ENCODE peak calls at places on chromosomes 5 and 9, in four cellular contexts. F is activated gamma-delta T cell treated with Interleukin-2 at 50 U/mL for 16 hours; V is naive thymus-derived CD8-positive, alpha-beta T cell; Q is naive B cell. X is an unnamed sample.
A peak's percentile ranks its signal among the peaks of the same experiment; 100 is the strongest.

GRCh38 chr9:121938621-121939020 is 154.5 kb downstream of the TTLL11 start:
- DNase-seq in F (no peak), V (no peak), Q (no peak), X (no peak)

GRCh38 chr9:93061791-93062299 is 3.3 kb downstream of the SUSD3 start:
- DNase-seq in F (no peak), V (no peak), Q (peak; percentile 65), X (no peak)

GRCh38 chr5:149616727-149617284 is 35.5 kb downstream of the ARHGEF37 start:
- DNase-seq in F (no peak), V (no peak), Q (no peak), X (no peak)

GRCh38 chr5:57172466-57172961 is 1.3 kb upstream of the GPBP1 start:
- DNase-seq in F (peak; percentile 8), V (no peak), Q (peak; percentile 39), X (no peak)

GRCh38 chr9:110650991-110651411 is 17.6 kb upstream of the MUSK start:
- DNase-seq in F (no peak), V (no peak), Q (no peak), X (no peak)

GRCh38 chr5:115738807-115739206 is 77.7 kb downstream of the CDO1 start:
- DNase-seq in F (no peak), V (no peak), Q (no peak), X (no peak)

GRCh38 chr9:27848315-27848714 is 275.0 kb upstream of the C9orf72 start:
- DNase-seq in F (no peak), V (no peak), Q (no peak), X (no peak)

GRCh38 chr9:19642256-19642655 is 146.6 kb downstream of the SLC24A2 start:
- DNase-seq in F (no peak), V (no peak), Q (no peak), X (no peak)

GRCh38 chr5:33810491-33811120 is 81.2 kb downstream of the ADAMTS12 start:
- DNase-seq in F (no peak), V (no peak), Q (no peak), X (no peak)

X was measured in natural killer cell.